ENCODE peak calls at places on chromosomes 11 and 22, in six cellular contexts. L is fibroblast of lung; Q is H9; F is CD8-positive, alpha-beta T cell; P is uterus; T is PC-3. W is an unnamed sample.

GRCh38 chr11:94650756-94651155 is 83.6 kb downstream of the PIWIL4 start:
- DNase-seq in L (no peak), P (peak), Q (no peak), F (no peak), T (no peak), W (peak)

GRCh38 chr11:111540114-111540920 is at the start of gene LAYN:
- DNase-seq in F (peak), P (peak), Q (peak), T (no peak), L (peak), W (no peak)

GRCh38 chr11:124415356-124415923 is 9.2 kb downstream of the OR8B4 start:
- DNase-seq in Q (no peak), L (peak), F (no peak), P (no peak), T (peak), W (no peak)

GRCh38 chr11:134573857-134574256 is 161.8 kb upstream of the B3GAT1 start:
- DNase-seq in L (no peak), P (no peak), T (no peak), F (no peak), Q (no peak), W (peak)

GRCh38 chr11:11170352-11171084 is 182.5 kb downstream of the CSNK2A3 start:
- DNase-seq in P (no peak), F (no peak), L (no peak), T (no peak), Q (no peak), W (peak)

GRCh38 chr22:48568736-48569330 is 1258.8 kb downstream of the BRD1 start:
- DNase-seq in Q (no peak), L (no peak), P (no peak), T (no peak), F (no peak), W (no peak)

GRCh38 chr22:30027791-30028190 is 52.5 kb upstream of the HORMAD2 start:
- DNase-seq in F (no peak), L (no peak), P (no peak), Q (no peak), T (no peak), W (no peak)

GRCh38 chr11:36009469-36009868 is 65.6 kb downstream of the LDLRAD3 start:
- DNase-seq in Q (no peak), F (no peak), T (peak), L (peak), P (no peak), W (no peak)

GRCh38 chr11:44589301-44589700 is 23.8 kb downstream of the CD82 start:
- DNase-seq in Q (no peak), T (no peak), L (peak), F (no peak), P (no peak), W (no peak)

GRCh38 chr11:110428956-110429613 is 663 bp upstream of the FDX1 start:
- DNase-seq in P (no peak), L (no peak), T (no peak), Q (no peak), F (no peak), W (no peak)

GRCh38 chr11:130478204-130478701 is 29.8 kb downstream of the ADAMTS15 start:
- DNase-seq in Q (no peak), T (peak), F (no peak), L (peak), P (peak), W (peak)

DNA sequence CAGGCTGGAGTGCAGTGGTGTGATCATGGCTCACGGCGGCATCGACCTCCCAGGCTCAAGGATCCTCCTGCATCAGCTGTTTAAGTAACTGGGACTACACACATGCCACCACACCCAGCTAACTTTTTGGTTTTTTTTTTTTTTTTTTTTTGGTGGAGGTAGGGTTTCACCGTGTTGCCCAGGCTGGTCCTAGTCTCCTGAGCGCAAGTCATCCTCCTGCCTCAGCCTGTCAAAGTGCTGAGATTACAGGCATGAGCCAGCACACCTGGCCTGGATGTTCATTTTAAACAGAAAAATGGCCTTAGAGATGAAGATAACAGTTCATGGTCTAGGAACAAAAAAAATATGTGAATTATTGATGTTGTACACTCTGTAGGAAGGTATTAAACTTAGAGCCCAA is 13.6 kb upstream of the SLC25A18 start:
- DNase-seq in Q (no peak), F (no peak), T (no peak), P (no peak), L (no peak), W (no peak)
- H3K27ac ChIP-seq in Q (no peak), F (no peak), T (no peak), P (no peak), L (no peak), W (no peak)

DNA sequence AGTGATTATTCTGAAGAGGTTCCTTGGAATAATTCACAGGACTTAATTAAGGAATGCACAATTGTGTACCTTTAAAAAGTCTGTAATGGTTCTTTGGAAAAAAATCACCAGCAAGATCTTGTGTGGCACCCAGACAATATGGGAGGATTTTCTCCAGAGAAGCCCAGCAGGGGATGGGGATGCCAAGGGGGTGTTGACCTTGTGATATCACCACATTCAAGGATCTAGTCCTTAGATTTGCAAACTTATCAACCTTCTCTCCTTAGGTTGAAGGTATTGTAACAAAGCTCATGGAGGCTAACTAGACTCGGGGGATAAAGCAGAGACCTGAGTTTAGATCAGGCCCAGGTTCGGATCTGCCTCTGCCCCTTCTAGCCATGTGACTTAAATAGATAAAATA is 113.2 kb downstream of the SPON1 start:
- DNase-seq in T (no peak), Q (no peak), P (no peak), L (no peak), F (no peak), W (no peak)
- H3K27ac ChIP-seq in T (no peak), Q (no peak), P (no peak), L (no peak), F (peak), W (no peak)

GRCh38 chr11:1842149-1843097 is 3.6 kb downstream of the TNNI2 start:
- DNase-seq in T (no peak), Q (no peak), L (no peak), F (no peak), P (no peak), W (no peak)
- H3K27ac ChIP-seq in T (no peak), Q (no peak), L (no peak), F (no peak), P (no peak), W (no peak)

GRCh38 chr11:103659743-103660142 is 376.7 kb upstream of the DDI1 start:
- DNase-seq in Q (no peak), P (no peak), F (no peak), T (no peak), L (peak), W (no peak)
- H3K27ac ChIP-seq in Q (no peak), P (no peak), F (no peak), T (no peak), L (no peak), W (no peak)

GRCh38 chr11:638616-639323 is 1.7 kb downstream of the DRD4 start:
- DNase-seq in Q (peak), F (no peak), T (no peak), P (no peak), L (peak), W (no peak)

GRCh38 chr11:637333-637592 is 194 bp downstream of the DRD4 start:
- DNase-seq in F (no peak), P (no peak), T (no peak), L (no peak), Q (no peak), W (no peak)

GRCh38 chr11:636511-637332 is at the start of gene DRD4:
- DNase-seq in Q (peak), F (no peak), L (no peak), P (peak), T (no peak), W (no peak)

GRCh38 chr11:639324-639977 is 2.4 kb downstream of the DRD4 start:
- DNase-seq in L (no peak), F (no peak), P (no peak), T (no peak), Q (no peak), W (no peak)

GRCh38 chr11:637593-638507 is 781 bp downstream of the DRD4 start:
- DNase-seq in F (no peak), L (no peak), T (no peak), P (peak), Q (no peak), W (no peak)
- H3K27ac ChIP-seq in F (no peak), L (no peak), T (no peak), P (no peak), Q (no peak), W (no peak)

GRCh38 chr22:28478564-28478963 is 201.1 kb downstream of the TTC28 start:
- DNase-seq in P (no peak), F (no peak), L (no peak), T (no peak), Q (no peak), W (no peak)

GRCh38 chr22:28484662-28485061 is 195.0 kb downstream of the TTC28 start:
- DNase-seq in Q (no peak), L (no peak), F (no peak), T (no peak), P (no peak), W (no peak)

GRCh38 chr22:28477556-28477955 is 202.1 kb downstream of the TTC28 start:
- DNase-seq in T (no peak), P (no peak), L (no peak), F (no peak), Q (no peak), W (no peak)

GRCh38 chr22:28479912-28480311 is 199.7 kb downstream of the TTC28 start:
- DNase-seq in Q (no peak), P (no peak), T (no peak), F (no peak), L (no peak), W (no peak)

GRCh38 chr22:28481725-28482124 is 197.9 kb downstream of the TTC28 start:
- DNase-seq in T (no peak), P (no peak), Q (no peak), L (no peak), F (no peak), W (no peak)
- H3K27ac ChIP-seq in T (no peak), P (no peak), Q (no peak), L (no peak), F (no peak), W (no peak)

GRCh38 chr11:33323421-33323820 is 66.2 kb downstream of the HIPK3 start:
- DNase-seq in T (no peak), P (no peak), Q (no peak), F (no peak), L (no peak), W (no peak)

GRCh38 chr11:33320814-33321330 is 63.7 kb downstream of the HIPK3 start:
- DNase-seq in F (no peak), P (no peak), L (peak), Q (no peak), T (no peak), W (no peak)

GRCh38 chr11:33325456-33325855 is 68.3 kb downstream of the HIPK3 start:
- DNase-seq in P (no peak), F (no peak), L (no peak), Q (no peak), T (no peak), W (no peak)

GRCh38 chr11:33321483-33321882 is 64.3 kb downstream of the HIPK3 start:
- DNase-seq in T (no peak), F (no peak), L (no peak), Q (no peak), P (no peak), W (no peak)

DNA sequence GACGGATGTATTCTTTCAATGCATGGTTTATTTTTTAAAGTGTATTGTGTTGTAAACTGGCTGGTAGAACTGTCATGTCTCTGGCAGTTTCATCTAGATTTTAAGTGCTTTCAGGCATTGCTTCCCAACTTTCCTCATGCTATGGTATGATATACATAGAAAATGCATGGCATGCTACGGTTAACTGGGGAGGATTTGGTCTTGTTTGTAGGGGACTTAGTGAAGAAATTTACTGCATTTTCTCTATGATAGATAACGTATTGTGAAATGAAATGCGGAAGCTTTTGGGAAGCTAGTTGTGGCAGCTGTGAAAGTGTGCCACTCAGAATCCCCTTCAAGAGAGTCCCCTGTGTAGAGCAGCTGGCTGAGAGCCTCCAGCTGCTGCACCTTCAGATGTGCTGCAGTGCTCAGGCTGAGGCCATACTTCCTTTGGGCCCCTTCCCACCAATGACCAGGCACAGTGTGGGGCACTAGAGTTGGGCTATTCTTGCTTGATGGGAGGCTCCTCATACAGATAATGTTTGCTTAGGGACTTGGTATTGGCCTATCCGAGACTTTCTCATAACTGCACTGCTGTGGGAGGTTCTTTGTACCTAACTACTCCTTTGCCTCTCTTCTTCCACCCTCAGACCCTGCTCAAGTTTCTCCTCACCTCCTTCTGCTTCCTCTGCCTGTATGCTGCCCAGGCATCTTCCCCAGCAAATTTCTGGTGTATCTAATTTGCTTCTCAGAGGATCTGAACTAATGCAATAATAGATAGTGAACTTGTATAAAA is 67.2 kb downstream of the HIPK3 start:
- DNase-seq in P (no peak), Q (no peak), F (no peak), T (no peak), L (no peak), W (no peak)
- H3K27ac ChIP-seq in P (no peak), Q (no peak), F (no peak), T (no peak), L (no peak), W (no peak)

GRCh38 chr22:37777122-37777687 is 30.5 kb upstream of the GCAT start:
- DNase-seq in F (no peak), L (peak), T (peak), Q (no peak), P (peak), W (no peak)
- H3K27ac ChIP-seq in F (no peak), L (peak), T (peak), Q (no peak), P (peak), W (peak)

DNA sequence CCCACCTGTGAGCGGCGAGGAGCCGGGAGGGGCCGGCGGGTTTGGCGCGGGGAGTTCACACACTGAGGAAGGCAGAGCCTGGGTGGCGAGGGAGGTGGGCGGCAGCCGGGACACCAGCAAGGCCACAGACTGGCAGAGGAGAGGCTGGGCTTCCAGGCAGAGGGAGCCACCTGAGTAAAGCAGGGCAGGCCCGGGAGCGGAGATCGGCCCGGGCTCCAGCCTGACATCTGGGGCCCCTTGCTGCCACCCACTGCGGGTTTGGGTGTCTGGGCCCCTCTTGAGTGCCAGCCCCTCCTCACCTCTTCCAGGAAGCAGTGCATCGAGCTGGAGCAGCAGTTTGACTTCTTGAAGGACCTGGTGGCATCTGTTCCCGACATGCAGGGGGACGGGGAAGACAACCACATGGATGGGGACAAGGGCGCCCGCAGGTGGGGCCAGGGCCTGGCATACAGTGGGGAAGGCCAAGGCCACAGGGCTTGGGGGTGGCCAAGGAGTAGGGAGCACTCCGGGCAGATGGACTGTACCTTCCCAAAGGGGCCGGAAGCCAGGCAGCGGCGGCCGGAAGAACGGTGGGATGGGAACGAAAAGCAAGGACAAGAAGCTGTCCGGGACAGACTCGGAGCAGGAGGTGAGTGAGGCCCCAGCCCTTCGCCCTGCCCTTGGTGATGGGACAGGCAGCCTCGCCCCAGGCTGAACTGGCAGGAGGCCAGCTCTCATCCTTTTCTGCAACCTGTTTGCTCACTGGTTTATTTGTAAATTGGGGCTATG is 993 bp downstream of the DRAP1 start:
- DNase-seq in T (peak), Q (no peak), F (no peak), L (no peak), P (peak), W (no peak)
- H3K27ac ChIP-seq in T (peak), Q (no peak), F (peak), L (peak), P (peak), W (peak)

W was measured in esophagus muscularis mucosa.